ENCODE peak calls at places on chromosomes 7 and 10, in five cellular contexts. G is K562, V is GM12878, C is WTC11, O is H1. N is an unnamed sample.

GRCh38 chr7:114082934-114083647 is 164.3 kb upstream of the PPP1R3A start:
- DNase-seq in C (peak), V (no peak), G (no peak), O (no peak), N (no peak)

GRCh38 chr7:48094861-48095293 is 5.8 kb downstream of the UPP1 start:
- DNase-seq in C (no peak), O (no peak), G (no peak), V (no peak), N (no peak)

GRCh38 chr10:8061274-8062211 is 7.1 kb downstream of the GATA3 start:
- DNase-seq in O (no peak), C (no peak), G (no peak), V (no peak), N (no peak)

GRCh38 chr7:32043688-32044087 is 26.5 kb downstream of the PDE1C start:
- DNase-seq in V (no peak), C (no peak), G (no peak), O (no peak), N (no peak)

GRCh38 chr10:23341004-23341403 is 3.6 kb downstream of the C10orf67 start:
- DNase-seq in G (no peak), O (no peak), C (no peak), V (no peak), N (no peak)

GRCh38 chr10:69684020-69684980 is 54.3 kb downstream of the FAM241B start:
- DNase-seq in C (no peak), O (no peak), V (no peak), G (no peak), N (peak)

GRCh38 chr10:74816824-74817498 is 9.4 kb upstream of the KAT6B start:
- DNase-seq in C (no peak), V (no peak), O (no peak), G (no peak), N (no peak)

GRCh38 chr7:155509725-155510551 is 36.4 kb downstream of the CNPY1 start:
- DNase-seq in O (peak), G (no peak), C (peak), V (no peak), N (no peak)

GRCh38 chr10:43186150-43186549 is 47.9 kb downstream of the CSGALNACT2 start:
- DNase-seq in V (no peak), G (no peak), O (no peak), C (no peak), N (no peak)

GRCh38 chr10:63697956-63698814 is 177.0 kb downstream of the REEP3 start:
- DNase-seq in C (no peak), V (no peak), G (no peak), O (no peak), N (no peak)

GRCh38 chr7:95886501-95887090 is 114.2 kb downstream of the DYNC1I1 start:
- DNase-seq in G (no peak), C (no peak), O (no peak), V (no peak), N (peak)

GRCh38 chr7:91556239-91556638 is 292.0 kb downstream of the FZD1 start:
- DNase-seq in V (no peak), O (no peak), G (no peak), C (no peak), N (no peak)

GRCh38 chr10:110373059-110373458 is 68.3 kb upstream of the SMNDC1 start:
- DNase-seq in C (no peak), V (no peak), G (no peak), O (no peak), N (no peak)

GRCh38 chr7:110142939-110143526 is 947.9 kb upstream of the LRRN3 start:
- DNase-seq in G (no peak), C (no peak), O (no peak), V (no peak), N (no peak)

GRCh38 chr7:110148054-110148453 is 942.9 kb upstream of the LRRN3 start:
- DNase-seq in G (no peak), V (no peak), C (no peak), O (no peak), N (no peak)

GRCh38 chr7:110144599-110144998 is 946.3 kb upstream of the LRRN3 start:
- DNase-seq in O (no peak), V (no peak), G (no peak), C (no peak), N (no peak)
- TF ChIP-seq ATF2 in O (no peak), V (no peak), G (no peak), C (no peak), N (no peak)

DNA sequence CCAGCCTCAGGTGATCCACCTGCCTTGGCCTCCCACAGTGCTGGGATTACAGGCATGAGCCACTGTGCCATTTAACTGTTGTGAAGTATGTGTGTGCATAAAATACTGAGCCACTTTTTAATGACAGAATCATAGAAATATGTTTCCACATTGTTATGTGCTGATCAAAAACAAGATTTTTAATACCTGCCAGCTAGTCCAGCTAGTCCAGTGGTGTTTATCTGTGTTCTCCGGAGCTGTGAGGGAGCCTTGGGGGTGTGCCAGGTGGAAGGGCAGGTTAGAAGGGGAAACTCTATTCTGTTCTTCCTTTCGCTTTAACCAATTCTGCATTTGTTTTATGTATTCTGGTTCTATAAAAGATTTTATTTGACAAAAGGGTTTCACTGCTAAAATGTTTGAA is 7.0 kb downstream of the FAM221A start:
- DNase-seq in V (no peak), G (no peak), O (no peak), C (no peak), N (no peak)
- TF ChIP-seq ATF2 in V (no peak), G (no peak), O (no peak), C (no peak), N (no peak)

GRCh38 chr10:24851595-24851994 is 100.8 kb downstream of the PRTFDC1 start:
- DNase-seq in O (no peak), C (no peak), V (no peak), G (no peak), N (no peak)
- TF ChIP-seq ATF2 in O (no peak), C (no peak), V (no peak), G (no peak), N (no peak)

DNA sequence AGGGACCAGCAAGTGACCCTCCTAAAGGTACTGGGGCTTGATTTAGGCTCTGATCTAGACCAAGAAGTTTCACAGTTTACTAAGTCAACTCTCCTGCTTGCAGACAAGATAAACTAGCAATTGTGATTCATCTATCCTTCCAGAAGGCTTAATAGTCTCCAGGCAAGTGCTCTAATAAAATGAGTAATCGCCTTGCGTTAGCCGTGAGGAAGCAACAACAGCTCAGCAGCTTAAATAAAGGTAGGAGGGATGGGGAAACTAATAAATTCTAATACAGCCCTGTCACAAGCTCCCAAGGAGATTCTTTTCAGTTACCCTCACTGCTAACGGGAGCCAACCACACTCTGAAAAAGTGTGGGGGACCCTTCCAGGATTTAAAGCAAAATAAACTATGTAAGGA is 48.5 kb downstream of the FRMD4A start:
- DNase-seq in O (no peak), G (no peak), V (no peak), C (no peak), N (no peak)
- TF ChIP-seq ATF2 in O (no peak), G (no peak), V (no peak), C (no peak), N (no peak)

GRCh38 chr10:119217937-119218579 is 10.7 kb downstream of the GRK5 start:
- DNase-seq in V (no peak), O (no peak), G (no peak), C (no peak), N (no peak)
- TF ChIP-seq ATF2 in V (no peak), O (no peak), G (no peak), C (no peak), N (no peak)

GRCh38 chr7:106721816-106722785 is 61.1 kb upstream of the CCDC71L start:
- DNase-seq in C (no peak), V (no peak), O (no peak), G (no peak), N (no peak)

GRCh38 chr7:106715730-106716129 is 54.8 kb upstream of the CCDC71L start:
- DNase-seq in C (no peak), V (no peak), O (no peak), G (no peak), N (no peak)

GRCh38 chr7:106720641-106721040 is 59.7 kb upstream of the CCDC71L start:
- DNase-seq in V (no peak), O (no peak), C (no peak), G (no peak), N (no peak)

GRCh38 chr7:106717254-106717996 is 56.5 kb upstream of the CCDC71L start:
- DNase-seq in V (no peak), O (no peak), C (no peak), G (no peak), N (no peak)

GRCh38 chr7:106717997-106718871 is 57.3 kb upstream of the CCDC71L start:
- DNase-seq in V (peak), O (no peak), C (no peak), G (peak), N (peak)
- TF ChIP-seq ATF2 in V (peak), O (no peak), C (no peak), G (no peak), N (no peak)

DNA sequence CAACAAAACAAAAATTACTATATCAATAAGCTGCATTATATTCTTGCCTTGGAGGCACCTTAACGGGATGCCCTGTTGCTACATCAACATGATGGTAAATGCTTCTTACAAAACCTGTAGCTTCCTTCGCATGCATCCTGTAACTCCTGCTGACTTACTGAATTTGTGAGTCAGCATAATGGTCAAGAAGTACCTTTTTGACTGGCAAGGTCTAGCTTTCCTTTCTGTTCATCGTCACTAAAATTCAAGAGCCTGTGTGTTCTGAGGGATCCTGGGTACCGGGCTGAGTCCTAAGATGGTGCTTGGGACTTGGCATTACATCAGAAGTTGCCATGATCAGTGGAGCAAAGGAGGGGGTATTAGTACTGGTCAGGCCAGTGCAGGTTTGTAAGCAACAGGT is 4.9 kb downstream of the PFKFB3 start:
- DNase-seq in O (no peak), V (no peak), C (no peak), G (no peak), N (no peak)
- TF ChIP-seq ATF2 in O (no peak), V (no peak), C (no peak), G (no peak), N (no peak)

DNA sequence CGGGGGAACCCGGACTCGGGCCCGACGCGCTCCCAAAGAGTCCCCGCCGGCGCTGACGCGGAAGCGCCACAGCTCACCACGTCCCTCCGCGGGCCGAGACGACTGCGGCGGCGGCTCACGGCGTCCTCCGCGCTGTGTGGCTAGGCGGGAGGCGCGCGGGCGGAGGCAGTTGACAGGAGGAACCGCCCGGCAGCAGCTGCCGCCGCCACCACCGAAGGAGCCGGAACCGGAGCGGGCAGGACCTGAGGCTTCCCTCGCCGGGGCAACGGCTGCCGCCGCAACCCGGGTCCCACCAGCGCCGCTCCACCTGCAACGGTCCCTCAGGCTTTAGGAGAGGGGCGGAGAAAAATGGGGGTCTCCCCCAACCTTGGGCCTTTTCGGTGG is 334 bp downstream of the ZNF800 start:
- DNase-seq in C (peak), O (no peak), V (no peak), G (peak), N (no peak)
- TF ChIP-seq ATF2 in C (no peak), O (no peak), V (no peak), G (peak), N (no peak)

GRCh38 chr7:17168399-17168798 is 130.1 kb upstream of the AHR start:
- DNase-seq in G (no peak), V (no peak), O (no peak), C (no peak), N (no peak)

GRCh38 chr7:17176633-17177032 is 121.8 kb upstream of the AHR start:
- DNase-seq in O (no peak), C (no peak), V (no peak), G (no peak), N (no peak)

GRCh38 chr7:17166824-17167379 is 131.6 kb upstream of the AHR start:
- DNase-seq in C (no peak), O (no peak), V (no peak), G (no peak), N (no peak)

DNA sequence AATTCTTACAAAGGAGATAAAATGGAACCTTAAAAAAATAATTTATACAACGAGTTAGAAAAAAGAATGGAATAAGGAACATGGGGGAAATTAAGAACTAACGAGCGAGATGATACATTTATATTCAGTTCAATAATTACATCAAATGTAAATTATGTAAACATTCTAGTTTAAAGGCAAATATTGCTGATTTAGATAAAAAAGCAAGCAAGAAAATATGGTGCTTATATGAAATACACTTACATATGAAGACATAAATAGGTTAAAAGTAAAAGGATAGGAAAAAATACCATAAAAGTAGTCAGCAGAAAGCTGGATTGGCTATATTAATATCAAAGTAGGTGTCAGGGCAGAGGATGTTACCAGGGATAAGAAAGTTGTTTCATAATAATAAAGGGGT is 127.0 kb upstream of the AHR start:
- DNase-seq in O (no peak), G (no peak), C (no peak), V (no peak), N (no peak)
- TF ChIP-seq ATF2 in O (no peak), G (no peak), C (no peak), V (no peak), N (no peak)

GRCh38 chr7:54813398-54813797 is 54.4 kb upstream of the SEC61G start:
- DNase-seq in G (no peak), C (no peak), V (no peak), O (no peak), N (no peak)

GRCh38 chr7:54811016-54811924 is 52.3 kb upstream of the SEC61G start:
- DNase-seq in C (no peak), O (no peak), V (no peak), G (no peak), N (no peak)

GRCh38 chr7:54810401-54810800 is 51.4 kb upstream of the SEC61G start:
- DNase-seq in G (no peak), O (no peak), V (no peak), C (no peak), N (no peak)

GRCh38 chr7:54812747-54813146 is 53.7 kb upstream of the SEC61G start:
- DNase-seq in G (no peak), V (no peak), C (no peak), O (no peak), N (no peak)

DNA sequence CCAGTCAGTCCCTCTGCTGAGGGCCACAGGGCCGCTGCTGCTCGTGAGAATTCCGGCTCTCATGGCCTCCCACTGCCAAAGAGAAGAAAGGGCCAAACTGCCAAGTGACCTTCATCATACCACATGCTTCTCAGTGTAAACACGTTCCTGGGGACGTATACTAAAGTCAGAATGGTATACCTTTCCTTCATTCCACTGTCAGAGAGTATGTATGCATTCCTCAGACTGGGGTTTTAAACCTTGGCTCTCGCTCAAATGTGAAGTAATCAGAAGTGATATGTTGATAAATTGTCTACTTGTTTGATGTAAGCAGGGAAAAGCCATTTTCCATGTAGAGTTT is 52.9 kb upstream of the SEC61G start:
- DNase-seq in G (no peak), C (no peak), V (no peak), O (no peak), N (no peak)
- TF ChIP-seq ATF2 in G (no peak), C (no peak), V (no peak), O (no peak), N (no peak)